ENCODE peak calls at places on chromosomes 5 and 9, in five cellular contexts. H is AG09309; D is hepatocyte; P is colonic mucosa; I is CD8-positive, alpha-beta T cell. M is an unnamed sample.

GRCh38 chr5:97163360-97163764 is 19.7 kb downstream of the RIOK2 start:
- DNase-seq in H (no peak), D (no peak), P (no peak), I (no peak), M (no peak)

GRCh38 chr5:167208911-167209310 is 1082.5 kb upstream of the WWC1 start:
- DNase-seq in H (no peak), D (no peak), P (no peak), I (no peak), M (no peak)

GRCh38 chr5:172534229-172535169 is 80.2 kb upstream of the SH3PXD2B start:
- DNase-seq in H (no peak), D (no peak), P (peak; percentile 50), I (no peak), M (no peak)

GRCh38 chr5:17882760-17883488 is 248.7 kb downstream of the TAF11L14 start:
- DNase-seq in H (no peak), D (peak; percentile 8), P (no peak), I (no peak), M (no peak)

GRCh38 chr9:103660830-103661229 is 433.3 kb upstream of the SMC2 start:
- DNase-seq in H (no peak), D (no peak), P (no peak), I (no peak), M (no peak)

GRCh38 chr5:164010900-164011299 is 505.5 kb downstream of the MAT2B start:
- DNase-seq in H (no peak), D (no peak), P (no peak), I (no peak), M (no peak)

GRCh38 chr5:79112703-79113058 is 1.1 kb downstream of the BHMT start:
- DNase-seq in H (no peak), D (no peak), P (no peak), I (no peak), M (no peak)

GRCh38 chr5:6819521-6819920 is 106.3 kb downstream of the TENT4A start:
- DNase-seq in H (no peak), D (peak; percentile 25), P (no peak), I (no peak), M (no peak)

GRCh38 chr9:121774715-121775613 is 123.5 kb downstream of the DAB2IP start:
- DNase-seq in H (no peak), D (no peak), P (no peak), I (no peak), M (no peak)

GRCh38 chr5:138654281-138654867 is 79.2 kb upstream of the HSPA9 start:
- DNase-seq in H (no peak), D (no peak), P (no peak), I (peak; percentile 57), M (no peak)

GRCh38 chr5:60334281-60334713 is 365.7 kb downstream of the DEPDC1B start:
- DNase-seq in H (peak; percentile 58), D (no peak), P (no peak), I (no peak), M (no peak)

GRCh38 chr5:58459276-58459859 is 518 bp downstream of the PLK2 start:
- DNase-seq in H (no peak), D (peak; percentile 64), P (peak; percentile 52), I (peak; percentile 5), M (no peak)

GRCh38 chr5:58460727-58461286 is 921 bp upstream of the PLK2 start:
- DNase-seq in H (no peak), D (peak; percentile 94), P (peak; percentile 97), I (peak; percentile 87), M (peak; percentile 94)

GRCh38 chr5:58462154-58462553 is 2.3 kb upstream of the PLK2 start:
- DNase-seq in H (no peak), D (peak; percentile 80), P (peak; percentile 73), I (no peak), M (no peak)

GRCh38 chr5:58458851-58459275 is 1.0 kb downstream of the PLK2 start:
- DNase-seq in H (no peak), D (peak; percentile 30), P (no peak), I (no peak), M (no peak)

GRCh38 chr5:58459860-58460726 is at the start of gene PLK2:
- DNase-seq in H (peak; percentile 82), D (peak; percentile 96), P (peak; percentile 97), I (peak; percentile 87), M (peak; percentile 97)
- TF ChIP-seq CTCF in H (peak; percentile 34), D (peak; percentile 49), P (peak; percentile 38), I (no peak), M (no peak)

GRCh38 chr5:65411356-65411755 is 70.4 kb downstream of the ADAMTS6 start:
- DNase-seq in H (no peak), D (no peak), P (no peak), I (no peak), M (no peak)

GRCh38 chr5:65418661-65419060 is 63.1 kb downstream of the ADAMTS6 start:
- DNase-seq in H (no peak), D (no peak), P (no peak), I (no peak), M (no peak)

DNA sequence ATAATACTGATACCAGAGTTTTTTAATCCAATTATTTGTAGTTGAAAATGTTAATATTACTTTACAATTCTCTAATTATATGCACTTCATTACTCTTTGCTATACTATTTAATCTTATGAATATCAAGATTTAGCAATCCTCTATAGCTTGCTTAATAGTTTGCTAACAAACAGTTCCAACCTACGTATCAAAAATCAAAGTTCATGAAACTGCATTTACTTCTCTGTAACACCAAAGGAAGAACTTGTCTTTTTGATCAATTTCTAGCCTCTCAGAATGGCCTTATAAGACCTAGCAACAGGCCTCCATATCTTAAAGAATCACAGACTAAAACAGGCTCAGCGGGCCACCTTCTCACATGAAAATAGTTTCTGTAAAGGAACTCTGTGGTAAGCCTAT is 68.9 kb downstream of the ADAMTS6 start:
- DNase-seq in H (no peak), D (no peak), P (no peak), I (no peak), M (no peak)
- TF ChIP-seq CTCF in H (no peak), D (no peak), P (no peak), I (no peak), M (no peak)

DNA sequence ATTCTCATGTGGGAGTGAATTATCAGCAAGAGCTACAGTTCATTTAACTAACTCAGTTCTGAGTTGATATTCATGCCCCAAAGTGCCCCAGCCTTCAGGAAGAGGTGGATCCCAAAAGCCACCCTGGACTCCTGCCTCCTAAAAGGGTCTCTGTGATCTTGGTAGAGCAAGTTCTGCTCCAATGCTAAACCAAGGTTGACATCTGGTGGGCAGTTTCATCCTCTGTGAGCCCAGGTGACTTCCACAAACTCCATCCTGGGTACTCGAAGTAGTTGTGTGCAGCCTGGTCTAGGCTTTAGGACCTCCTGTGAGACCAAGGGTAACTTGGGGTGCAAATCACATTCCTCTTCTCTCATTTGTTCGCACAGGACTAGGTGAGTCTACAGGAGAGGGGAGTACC is 816.8 kb downstream of the MTRR start:
- DNase-seq in H (no peak), D (peak; percentile 9), P (no peak), I (no peak), M (no peak)
- TF ChIP-seq CTCF in H (no peak), D (peak; percentile 21), P (no peak), I (no peak), M (peak; percentile 54)

DNA sequence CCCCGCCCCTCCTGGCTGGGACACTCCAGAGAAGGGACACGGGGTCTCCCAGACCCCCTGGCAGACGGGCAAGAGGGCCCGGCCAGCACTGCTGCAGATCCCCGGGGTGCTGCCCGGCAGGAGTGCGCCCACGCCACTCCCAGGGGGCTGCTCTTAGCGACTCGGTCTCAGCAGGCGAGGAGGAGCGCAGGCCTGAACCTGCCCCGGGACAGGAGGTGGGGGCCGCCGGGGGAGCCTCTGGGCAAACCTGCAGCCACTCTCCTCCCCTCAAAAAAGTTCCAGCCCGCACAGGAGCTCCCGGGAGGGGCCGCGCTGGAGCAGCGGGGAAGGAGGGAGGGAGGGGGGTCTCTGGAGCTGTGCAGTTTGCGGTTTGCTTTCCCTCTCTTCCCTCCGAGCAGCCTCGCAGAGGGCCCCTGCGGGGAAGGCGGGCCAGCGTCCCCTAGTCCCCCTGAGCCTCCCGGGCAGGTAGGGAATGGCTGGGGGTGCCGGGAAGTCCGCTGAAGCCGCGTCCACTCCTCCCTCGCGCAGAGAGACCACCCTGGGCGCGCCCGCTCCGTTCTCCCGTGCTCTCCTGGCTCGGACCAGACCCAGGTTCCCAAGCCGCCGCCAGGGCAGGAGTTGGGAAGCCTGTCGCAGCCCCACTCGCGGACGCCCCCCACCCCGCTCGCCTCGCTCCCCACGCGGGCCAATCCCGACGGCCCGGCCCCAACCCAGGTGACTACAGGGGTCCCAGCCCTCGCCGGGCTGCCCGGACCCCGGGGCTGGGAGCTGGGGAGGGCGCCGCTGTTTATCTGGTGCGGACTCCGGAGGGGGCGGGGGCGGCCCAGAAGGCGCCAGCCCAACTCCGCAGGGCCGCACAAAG is 44.2 kb downstream of the NACC2 start:
- DNase-seq in H (no peak), D (peak; percentile 46), P (no peak), I (no peak), M (peak; percentile 92)
- TF ChIP-seq CTCF in H (no peak), D (no peak), P (no peak), I (no peak), M (peak; percentile 50)

DNA sequence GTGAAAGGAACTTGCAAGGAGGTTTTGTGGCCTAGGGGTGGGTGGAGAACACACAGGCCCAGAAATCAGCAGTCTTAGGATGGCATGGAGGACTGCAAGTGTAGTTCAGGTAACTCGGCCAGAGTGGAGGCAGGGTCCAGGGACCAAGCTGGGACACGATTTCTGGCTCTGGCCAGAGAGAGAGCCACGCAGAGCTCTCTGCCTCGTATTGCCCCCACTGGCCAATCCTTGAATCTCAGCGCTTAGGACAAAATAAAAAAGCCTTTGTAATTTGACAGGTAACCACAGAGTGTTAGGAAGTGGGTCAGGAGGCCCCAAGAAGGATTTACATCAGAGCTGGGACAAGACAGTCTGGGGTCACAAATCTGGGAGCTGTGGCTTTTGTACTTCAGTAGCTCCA is 11.7 kb downstream of the MAP3K1 start:
- DNase-seq in H (no peak), D (no peak), P (no peak), I (no peak), M (no peak)
- TF ChIP-seq CTCF in H (peak; percentile 24), D (peak; percentile 29), P (no peak), I (peak; percentile 14), M (peak; percentile 56)

DNA sequence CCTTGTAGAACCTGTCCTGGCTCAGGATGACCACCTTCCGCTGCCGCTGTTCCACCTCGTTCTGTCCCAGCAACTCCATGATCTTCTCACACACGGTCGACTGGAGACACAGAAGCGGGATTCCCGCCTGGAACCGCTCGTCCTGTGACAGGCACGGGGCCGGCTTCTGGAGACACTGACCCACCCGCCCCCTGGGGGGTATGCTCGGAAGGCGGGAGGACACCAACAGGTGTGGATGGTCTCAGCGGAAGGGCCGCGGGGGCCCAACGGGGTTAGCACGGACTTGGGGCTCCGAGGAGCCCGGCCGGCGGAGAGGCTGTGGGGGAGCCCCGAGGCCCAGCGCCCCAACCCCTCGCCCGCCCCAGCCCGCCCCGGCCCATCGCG is 525 bp downstream of the UCK1 start:
- DNase-seq in H (no peak), D (peak; percentile 72), P (peak; percentile 42), I (no peak), M (no peak)
- TF ChIP-seq CTCF in H (peak; percentile 47), D (no peak), P (no peak), I (no peak), M (peak; percentile 65)

GRCh38 chr5:177095088-177095669 is 8.5 kb downstream of the FGFR4 start:
- DNase-seq in H (no peak), D (no peak), P (no peak), I (no peak), M (no peak)
- TF ChIP-seq CTCF in H (no peak), D (no peak), P (no peak), I (no peak), M (no peak)

M was measured in chondrocyte.